ENCODE peak calls at places on chromosomes 2 and 18, in five cellular contexts. One of them, this sample, is unnamed.

GRCh38 chr2:127621981-127622431 is 23.9 kb upstream of the GPR17 start:
- DNase-seq in B cell: peak
- DNase-seq in endodermal cell: peak
- DNase-seq in HFFc6: no peak
- DNase-seq in NCI-H1417: no peak
- DNase-seq in this sample: no peak

GRCh38 chr2:111126581-111126980 is 5.9 kb downstream of the BCL2L11 start:
- DNase-seq in B cell: no peak
- DNase-seq in endodermal cell: no peak
- DNase-seq in HFFc6: no peak
- DNase-seq in NCI-H1417: no peak
- DNase-seq in this sample: no peak

GRCh38 chr2:45134726-45135125 is 125.5 kb upstream of the SIX2 start:
- DNase-seq in B cell: no peak
- DNase-seq in endodermal cell: no peak
- DNase-seq in HFFc6: no peak
- DNase-seq in NCI-H1417: no peak
- DNase-seq in this sample: no peak

GRCh38 chr2:127614731-127615130 is 31.2 kb upstream of the GPR17 start:
- DNase-seq in B cell: no peak
- DNase-seq in endodermal cell: peak
- DNase-seq in HFFc6: peak
- DNase-seq in NCI-H1417: no peak
- DNase-seq in this sample: no peak

GRCh38 chr2:95310651-95311050 is 13.5 kb downstream of the KCNIP3 start:
- DNase-seq in B cell: no peak
- DNase-seq in endodermal cell: no peak
- DNase-seq in HFFc6: no peak
- DNase-seq in NCI-H1417: no peak
- DNase-seq in this sample: no peak

GRCh38 chr2:152585830-152586484 is 131.3 kb downstream of the PRPF40A start:
- DNase-seq in B cell: no peak
- DNase-seq in endodermal cell: no peak
- DNase-seq in HFFc6: peak
- DNase-seq in NCI-H1417: no peak
- DNase-seq in this sample: no peak

GRCh38 chr18:13885009-13885408 is 30.3 kb downstream of the MC2R start:
- DNase-seq in B cell: no peak
- DNase-seq in endodermal cell: no peak
- DNase-seq in HFFc6: no peak
- DNase-seq in NCI-H1417: no peak
- DNase-seq in this sample: no peak

GRCh38 chr2:86747708-86748627 is 27.9 kb downstream of the RMND5A start:
- DNase-seq in B cell: peak
- DNase-seq in endodermal cell: no peak
- DNase-seq in HFFc6: peak
- DNase-seq in NCI-H1417: no peak
- DNase-seq in this sample: no peak

GRCh38 chr2:21559354-21559753 is 435.6 kb downstream of the TDRD15 start:
- DNase-seq in B cell: no peak
- DNase-seq in endodermal cell: no peak
- DNase-seq in HFFc6: no peak
- DNase-seq in NCI-H1417: no peak
- DNase-seq in this sample: no peak

GRCh38 chr2:192051533-192051932 is 143.2 kb downstream of the TMEFF2 start:
- DNase-seq in B cell: no peak
- DNase-seq in endodermal cell: no peak
- DNase-seq in HFFc6: no peak
- DNase-seq in NCI-H1417: peak
- DNase-seq in this sample: no peak

GRCh38 chr18:21134895-21135294 is 23.3 kb upstream of the ROCK1 start:
- DNase-seq in B cell: peak
- DNase-seq in endodermal cell: no peak
- DNase-seq in HFFc6: peak
- DNase-seq in NCI-H1417: no peak
- DNase-seq in this sample: no peak

GRCh38 chr2:12732663-12733062 is 15.9 kb downstream of the TRIB2 start:
- DNase-seq in B cell: no peak
- DNase-seq in endodermal cell: no peak
- DNase-seq in HFFc6: no peak
- DNase-seq in NCI-H1417: no peak
- DNase-seq in this sample: no peak

This sample was measured in omental fat pad.